ENCODE peak calls at places on chromosome 18, in nine cellular contexts. J is aorta, P is right cardiac atrium, B is small intestine, D is cardiac muscle cell, Y is NT2/D1, S is transverse colon, Q is BE2C, W is GM12878. E is an unnamed sample. For H3K27me3, the result is how much of the 10 kb centered on the place peaks cover.

GRCh38 chr18:58567453-58568196 is 61.3 kb downstream of the ALPK2 start:
- DNase-seq in J (no peak), P (no peak), B (no peak), D (peak), Y (no peak), S (no peak), Q (no peak), W (no peak), E (peak)

GRCh38 chr18:13672657-13673056 is 53.7 kb downstream of the FAM210A start:
- DNase-seq in J (no peak), P (no peak), B (no peak), D (peak), Y (no peak), S (no peak), Q (no peak), W (no peak), E (no peak)

GRCh38 chr18:22971038-22971437 is 37.9 kb downstream of the RBBP8 start:
- DNase-seq in J (no peak), P (no peak), B (no peak), D (peak), Y (no peak), S (no peak), Q (no peak), W (no peak), E (no peak)

GRCh38 chr18:32769242-32770180 is 3.3 kb downstream of the KLHL14 start:
- DNase-seq in J (no peak), P (peak), B (no peak), D (no peak), Y (no peak), S (no peak), Q (no peak), W (no peak), E (peak)

GRCh38 chr18:37019157-37019571 is 190.2 kb downstream of the KIAA1328 start:
- DNase-seq in J (no peak), P (no peak), B (no peak), D (peak), Y (peak), S (no peak), Q (peak), W (no peak), E (peak)

GRCh38 chr18:62788891-62789290 is 73.5 kb downstream of the PHLPP1 start:
- DNase-seq in J (no peak), P (no peak), B (no peak), D (no peak), Y (no peak), S (peak), Q (no peak), W (no peak), E (peak)

GRCh38 chr18:55402731-55403405 is 185.1 kb downstream of the TCF4 start:
- DNase-seq in J (no peak), P (no peak), B (no peak), D (peak), Y (no peak), S (no peak), Q (no peak), W (no peak), E (no peak)

GRCh38 chr18:45662468-45662867 is 47.2 kb downstream of the SLC14A2 start:
- DNase-seq in J (no peak), P (no peak), B (no peak), D (peak), Y (no peak), S (no peak), Q (no peak), W (no peak), E (no peak)

GRCh38 chr18:51425475-51425874 is 228.0 kb upstream of the MEX3C start:
- DNase-seq in J (no peak), P (no peak), B (no peak), D (no peak), Y (no peak), S (no peak), Q (no peak), W (peak), E (no peak)

GRCh38 chr18:28802546-28802945 is 625.6 kb upstream of the CDH2 start:
- DNase-seq in J (no peak), P (no peak), B (no peak), D (peak), Y (no peak), S (no peak), Q (no peak), W (no peak), E (no peak)

GRCh38 chr18:11955299-11956029 is 25.8 kb upstream of the IMPA2 start:
- DNase-seq in J (peak), P (peak), B (no peak), D (peak), Y (no peak), S (peak), Q (no peak), W (no peak), E (peak)

GRCh38 chr18:8814206-8814605 is 108.8 kb downstream of the MTCL1 start:
- DNase-seq in J (no peak), P (no peak), B (no peak), D (peak), Y (no peak), S (no peak), Q (no peak), W (no peak), E (no peak)

GRCh38 chr18:46416706-46417638 is 240.0 kb downstream of the LOXHD1 start:
- DNase-seq in J (peak), P (no peak), B (no peak), D (no peak), Y (no peak), S (no peak), Q (peak), W (no peak), E (no peak)

GRCh38 chr18:3251963-3252277 is 4.3 kb downstream of the MYL12A start:
- DNase-seq in J (no peak), P (no peak), B (no peak), D (no peak), Y (no peak), S (no peak), Q (no peak), W (no peak), E (no peak)

GRCh38 chr18:55934801-55935200 is 346.8 kb upstream of the TCF4 start:
- DNase-seq in J (no peak), P (no peak), B (no peak), D (no peak), Y (no peak), S (no peak), Q (no peak), W (no peak), E (no peak)

GRCh38 chr18:44637210-44638051 is 43.3 kb upstream of the SETBP1 start:
- DNase-seq in J (no peak), P (no peak), B (no peak), D (no peak), Y (no peak), S (no peak), Q (no peak), W (no peak), E (peak)

GRCh38 chr18:24567199-24567598 is 106.8 kb downstream of the HRH4 start:
- DNase-seq in J (no peak), P (no peak), B (no peak), D (peak), Y (no peak), S (no peak), Q (no peak), W (no peak), E (no peak)

DNA sequence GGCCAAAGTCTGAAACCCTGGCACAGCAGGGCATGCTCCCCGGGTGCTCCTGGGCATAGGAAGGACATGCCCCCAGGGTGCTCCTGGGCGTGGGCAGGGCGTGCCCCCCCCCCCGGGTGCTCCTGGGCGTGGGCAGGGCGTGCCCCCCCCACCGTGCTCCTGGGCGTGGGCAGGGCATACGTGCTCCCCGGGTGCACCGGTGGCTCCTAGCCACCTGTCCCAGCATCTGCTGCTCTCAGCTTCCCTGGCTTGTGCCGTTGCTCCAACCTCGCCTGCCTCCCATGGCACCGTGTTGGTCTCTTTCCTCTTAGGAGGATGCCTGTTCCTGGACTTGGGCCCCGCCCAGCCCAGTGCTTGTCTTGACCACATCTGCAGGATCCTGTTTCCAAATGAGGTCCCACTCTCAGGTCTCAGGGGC is 95.6 kb upstream of the CTDP1 start:
- DNase-seq in J (peak), P (no peak), B (no peak), D (no peak), Y (no peak), S (peak), Q (no peak), W (no peak), E (no peak)
- H3K27me3 ChIP-seq in J (under half), P (under half), B (under half), D (under half), Y (under half), S (under half), Q (under half), W (under half), E (under half)

DNA sequence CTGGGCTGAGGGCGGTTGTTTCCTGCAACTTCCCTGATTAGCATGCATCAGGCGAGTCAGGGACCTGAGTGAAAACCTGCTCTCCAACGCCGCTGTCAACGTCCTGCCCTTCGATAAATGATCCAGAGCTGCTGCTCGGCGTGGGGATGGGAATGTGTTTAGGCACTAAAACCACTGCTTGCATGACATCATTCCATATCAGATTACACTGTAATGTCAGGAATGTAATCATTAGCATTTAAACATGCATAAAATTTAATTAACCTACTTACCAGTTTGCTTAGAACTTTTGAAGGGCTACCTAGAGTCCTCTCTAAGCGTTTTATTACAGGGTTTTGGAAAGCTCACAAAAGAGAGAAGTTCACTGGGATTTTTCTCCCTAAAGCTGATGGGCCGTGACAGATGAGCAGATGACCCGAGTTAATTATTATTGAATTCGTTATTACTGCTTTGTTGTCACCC is 685.6 kb upstream of the SALL3 start:
- DNase-seq in J (no peak), P (no peak), B (no peak), D (no peak), Y (no peak), S (no peak), Q (no peak), W (no peak), E (no peak)
- H3K27me3 ChIP-seq in J (under half), P (under half), B (under half), D (under half), Y (under half), S (under half), Q (under half), W (under half), E (under half)

GRCh38 chr18:48973731-48974130 is 23.0 kb upstream of the SMAD7 start:
- DNase-seq in J (no peak), P (no peak), B (peak), D (no peak), Y (no peak), S (peak), Q (no peak), W (no peak), E (peak)

GRCh38 chr18:48974304-48975220 is 23.8 kb upstream of the SMAD7 start:
- DNase-seq in J (no peak), P (peak), B (no peak), D (no peak), Y (no peak), S (no peak), Q (peak), W (no peak), E (peak)

GRCh38 chr18:48977914-48978313 is 27.1 kb upstream of the SMAD7 start:
- DNase-seq in J (no peak), P (no peak), B (no peak), D (no peak), Y (no peak), S (no peak), Q (no peak), W (no peak), E (no peak)

GRCh38 chr18:48975221-48975816 is 24.6 kb upstream of the SMAD7 start:
- DNase-seq in J (no peak), P (no peak), B (no peak), D (no peak), Y (no peak), S (no peak), Q (no peak), W (no peak), E (no peak)

GRCh38 chr18:48975817-48976649 is 25.3 kb upstream of the SMAD7 start:
- DNase-seq in J (peak), P (peak), B (peak), D (peak), Y (no peak), S (peak), Q (peak), W (no peak), E (peak)
- H3K27me3 ChIP-seq in J (under half), P (under half), B (under half), D (under half), Y (under half), S (under half), Q (under half), W (under half), E (under half)

DNA sequence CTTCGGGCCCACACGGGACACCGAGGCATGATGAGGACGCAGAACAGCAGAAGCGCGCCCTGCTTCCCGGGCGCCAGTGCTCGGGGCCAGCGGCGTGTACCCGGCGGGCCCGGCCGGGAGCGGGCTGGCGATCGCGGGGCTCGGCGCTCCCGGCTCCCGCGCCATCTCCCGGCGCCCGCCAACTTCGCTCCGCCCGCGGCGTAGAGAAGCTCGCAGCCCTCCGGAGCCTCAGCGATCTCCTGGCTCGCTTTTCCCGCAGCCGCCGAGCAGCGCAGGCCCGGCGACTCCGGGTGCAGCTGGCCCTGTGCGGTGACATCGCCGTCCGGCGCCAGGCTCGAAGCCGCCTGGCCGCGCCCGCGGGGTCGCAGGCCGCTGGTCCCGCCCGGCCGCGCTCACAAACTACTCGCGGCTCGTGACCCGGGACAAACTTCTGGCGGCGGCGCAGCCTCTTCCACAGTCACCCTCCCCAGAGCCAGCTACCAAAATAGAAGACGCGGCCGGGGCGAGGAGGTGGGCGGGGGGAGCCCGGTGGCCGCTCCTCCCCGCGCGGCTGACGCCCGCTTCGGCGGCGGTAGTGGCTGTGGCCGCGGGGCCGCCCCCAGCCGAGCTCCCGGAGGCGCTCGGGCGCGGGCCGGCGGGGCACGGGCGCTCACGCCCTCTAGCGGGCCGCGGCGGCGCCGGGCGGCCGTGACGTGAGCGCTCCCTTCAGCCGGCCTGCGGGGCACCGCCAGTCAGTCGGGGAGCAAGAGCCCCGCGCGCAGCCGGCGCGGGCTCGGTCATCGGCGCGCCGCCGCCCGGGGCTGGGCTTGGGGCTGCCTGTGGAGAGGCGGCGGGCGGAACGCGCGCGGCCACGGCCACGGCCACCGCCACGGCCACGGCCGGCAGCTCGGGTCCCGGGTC is at the start of gene PTPRM:
- DNase-seq in J (peak), P (peak), B (peak), D (peak), Y (no peak), S (peak), Q (peak), W (no peak), E (peak)
- H3K27me3 ChIP-seq in J (under half), P (under half), B (under half), D (under half), Y (under half), S (under half), Q (under half), W (under half), E (under half)